ENCODE peak calls at places on chromosomes 11 and 22, in six cellular contexts. Y, D, N, Z, C and F are unnamed samples. For H3K9me3, the result is how much of the 10 kb centered on the place peaks cover.

GRCh38 chr11:79040348-79040747 is 400.5 kb downstream of the TENM4 start:
- DNase-seq in Y (no peak), D (no peak), N (no peak), Z (no peak), C (peak), F (no peak)

GRCh38 chr11:76074178-76075112 is 131.9 kb downstream of the WNT11 start:
- DNase-seq in Y (no peak), D (no peak), N (no peak), Z (no peak), C (no peak), F (no peak)

GRCh38 chr11:22898036-22898435 is 37.8 kb upstream of the CCDC179 start:
- DNase-seq in Y (no peak), D (no peak), N (no peak), Z (no peak), C (no peak), F (no peak)

GRCh38 chr11:12460441-12460840 is 83.1 kb downstream of the PARVA start:
- DNase-seq in Y (no peak), D (no peak), N (no peak), Z (no peak), C (no peak), F (no peak)

GRCh38 chr11:59426361-59427067 is at the start of gene OR5A2:
- DNase-seq in Y (no peak), D (no peak), N (no peak), Z (no peak), C (no peak), F (no peak)

GRCh38 chr11:69319255-69320106 is 25.5 kb downstream of the MYEOV start:
- DNase-seq in Y (no peak), D (no peak), N (no peak), Z (no peak), C (no peak), F (no peak)

GRCh38 chr11:69240332-69241074 is 53.5 kb upstream of the MYEOV start:
- DNase-seq in Y (peak), D (no peak), N (no peak), Z (peak), C (peak), F (peak)

GRCh38 chr22:33391298-33391697 is 333.1 kb upstream of the SYN3 start:
- DNase-seq in Y (no peak), D (no peak), N (no peak), Z (no peak), C (no peak), F (no peak)

GRCh38 chr11:8060801-8061554 is 20.0 kb upstream of the TUB start:
- DNase-seq in Y (no peak), D (no peak), N (no peak), Z (no peak), C (no peak), F (no peak)

GRCh38 chr11:113874920-113875413 is 405 bp downstream of the USP28 start:
- DNase-seq in Y (no peak), D (no peak), N (no peak), Z (peak), C (peak), F (no peak)

GRCh38 chr11:131962818-131963217 is 592.4 kb downstream of the NTM start:
- DNase-seq in Y (no peak), D (no peak), N (no peak), Z (no peak), C (no peak), F (no peak)

GRCh38 chr11:127003260-127003981 is 2.9 kb upstream of the KIRREL3 start:
- DNase-seq in Y (no peak), D (no peak), N (no peak), Z (no peak), C (peak), F (peak)

GRCh38 chr22:26168199-26168915 is 905 bp upstream of the SEZ6L start:
- DNase-seq in Y (no peak), D (no peak), N (no peak), Z (no peak), C (no peak), F (no peak)

GRCh38 chr11:102780491-102780918 is at the start of gene MMP10:
- DNase-seq in Y (peak), D (no peak), N (no peak), Z (no peak), C (peak), F (peak)

GRCh38 chr22:29344137-29344536 is 28.6 kb upstream of the RASL10A start:
- DNase-seq in Y (no peak), D (peak), N (peak), Z (peak), C (peak), F (peak)

GRCh38 chr11:116061322-116061721 is 557.1 kb upstream of the CADM1 start:
- DNase-seq in Y (no peak), D (no peak), N (no peak), Z (no peak), C (no peak), F (no peak)

GRCh38 chr22:24523873-24524272 is 28.7 kb downstream of the UPB1 start:
- DNase-seq in Y (no peak), D (no peak), N (no peak), Z (no peak), C (no peak), F (no peak)

GRCh38 chr11:75644370-75644769 is 24.5 kb downstream of the MAP6 start:
- DNase-seq in Y (no peak), D (no peak), N (no peak), Z (no peak), C (no peak), F (no peak)

GRCh38 chr11:112588252-112588668 is 327.6 kb upstream of the PLET1 start:
- DNase-seq in Y (peak), D (peak), N (peak), Z (peak), C (peak), F (peak)

GRCh38 chr11:123590296-123590912 is 64.0 kb downstream of the SCN3B start:
- DNase-seq in Y (peak), D (no peak), N (no peak), Z (peak), C (peak), F (peak)

GRCh38 chr11:13073119-13073981 is 64.2 kb downstream of the RASSF10 start:
- DNase-seq in Y (no peak), D (no peak), N (no peak), Z (no peak), C (no peak), F (no peak)

GRCh38 chr22:39343259-39344045 is 6.3 kb upstream of the SYNGR1 start:
- DNase-seq in Y (peak), D (peak), N (peak), Z (peak), C (peak), F (peak)

GRCh38 chr11:128476729-128477128 is 110.6 kb downstream of the ETS1 start:
- DNase-seq in Y (peak), D (no peak), N (peak), Z (peak), C (no peak), F (peak)

GRCh38 chr22:22935546-22936157 is 48.0 kb downstream of the IGLL5 start:
- DNase-seq in Y (no peak), D (peak), N (no peak), Z (no peak), C (no peak), F (no peak)

GRCh38 chr11:117621226-117621625 is 175.8 kb downstream of the DSCAML1 start:
- DNase-seq in Y (peak), D (no peak), N (no peak), Z (no peak), C (peak), F (no peak)

GRCh38 chr11:19660076-19660475 is 52.6 kb upstream of the NAV2 start:
- DNase-seq in Y (peak), D (no peak), N (no peak), Z (no peak), C (peak), F (peak)

GRCh38 chr22:33380789-33381530 is 322.8 kb upstream of the SYN3 start:
- DNase-seq in Y (no peak), D (no peak), N (no peak), Z (no peak), C (peak), F (peak)

GRCh38 chr11:102436546-102436945 is 16.0 kb downstream of the TMEM123 start:
- DNase-seq in Y (no peak), D (no peak), N (no peak), Z (no peak), C (peak), F (no peak)

GRCh38 chr11:80519591-80520258 is 1078.9 kb upstream of the TENM4 start:
- DNase-seq in Y (no peak), D (no peak), N (no peak), Z (no peak), C (no peak), F (no peak)

GRCh38 chr11:62882811-62883496 is 2.3 kb downstream of the SLC3A2 start:
- DNase-seq in Y (peak), D (no peak), N (no peak), Z (no peak), C (peak), F (no peak)

GRCh38 chr22:50569041-50569459 is 6.3 kb upstream of the SYCE3 start:
- DNase-seq in Y (peak), D (peak), N (no peak), Z (no peak), C (no peak), F (peak)

GRCh38 chr11:123624974-123625373 is 29.4 kb downstream of the SCN3B start:
- DNase-seq in Y (no peak), D (no peak), N (no peak), Z (no peak), C (peak), F (no peak)

GRCh38 chr11:19978668-19979518 is 181.4 kb downstream of the DBX1 start:
- DNase-seq in Y (peak), D (peak), N (peak), Z (no peak), C (peak), F (peak)

GRCh38 chr22:19707347-19708322 is 6.7 kb upstream of the SEPTIN5 start:
- DNase-seq in Y (no peak), D (peak), N (no peak), Z (no peak), C (no peak), F (peak)

GRCh38 chr11:2657697-2658284 is 42.0 kb downstream of the KCNQ1OT1 start:
- DNase-seq in Y (no peak), D (no peak), N (no peak), Z (no peak), C (no peak), F (no peak)

GRCh38 chr11:2656859-2657258 is 42.9 kb downstream of the KCNQ1OT1 start:
- DNase-seq in Y (no peak), D (no peak), N (no peak), Z (no peak), C (no peak), F (no peak)

GRCh38 chr11:2655320-2655719 is 44.5 kb downstream of the KCNQ1OT1 start:
- DNase-seq in Y (no peak), D (no peak), N (no peak), Z (no peak), C (no peak), F (no peak)

GRCh38 chr11:2653930-2654739 is 45.7 kb downstream of the KCNQ1OT1 start:
- DNase-seq in Y (no peak), D (no peak), N (no peak), Z (no peak), C (no peak), F (no peak)

GRCh38 chr11:2655834-2656622 is 43.8 kb downstream of the KCNQ1OT1 start:
- DNase-seq in Y (no peak), D (no peak), N (no peak), Z (no peak), C (peak), F (no peak)
- H3K9me3 ChIP-seq in Y (under half), D (under half), N (under half), Z (under half), C (under half), F (under half)

DNA sequence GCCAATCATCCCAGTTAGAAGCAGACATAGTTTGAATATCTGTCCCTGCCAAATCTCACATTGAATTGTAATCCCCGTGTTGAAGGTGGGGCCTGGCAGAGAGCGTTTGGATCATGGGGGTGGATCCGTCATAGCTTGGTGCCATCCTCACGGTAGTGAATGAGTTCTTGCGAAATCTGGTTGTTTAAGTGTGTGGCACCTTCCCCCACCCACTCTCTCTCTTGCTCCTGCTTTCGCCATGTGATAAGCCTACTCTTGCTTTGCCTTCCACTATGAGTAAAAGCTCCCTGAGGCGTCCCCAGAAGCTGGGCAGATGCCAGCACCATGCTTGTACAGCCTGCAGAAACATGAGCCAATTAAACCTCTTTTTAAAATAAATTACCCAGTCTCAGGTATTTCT is 5.0 kb upstream of the CCDC81 start:
- DNase-seq in Y (no peak), D (no peak), N (no peak), Z (no peak), C (no peak), F (no peak)
- H3K27ac ChIP-seq in Y (no peak), D (no peak), N (no peak), Z (no peak), C (no peak), F (no peak)

DNA sequence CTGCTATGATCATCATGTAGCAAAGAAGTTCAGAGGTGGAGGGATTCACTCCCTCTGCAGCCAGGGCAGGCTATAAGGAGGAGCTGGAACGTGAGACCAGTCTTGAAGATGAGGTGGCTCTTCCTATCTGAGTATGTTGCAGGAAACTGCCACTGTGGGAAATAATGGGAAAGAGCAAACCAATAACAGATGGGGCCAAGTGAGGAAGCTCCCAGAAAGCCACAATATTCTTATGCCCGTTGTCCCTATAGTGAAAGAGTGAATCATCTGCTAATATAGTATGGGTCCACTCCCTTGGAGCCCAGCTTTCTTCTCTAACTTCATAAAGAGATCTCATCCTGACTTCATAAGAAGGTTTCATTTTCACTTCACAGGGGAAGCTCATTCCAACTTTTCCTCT is 206.4 kb downstream of the BLID start:
- DNase-seq in Y (no peak), D (no peak), N (no peak), Z (no peak), C (no peak), F (no peak)
- H3K9me3 ChIP-seq in Y (under half), D (under half), N (under half), Z (under half), C (under half), F (under half)

GRCh38 chr11:35484435-35484834 is 41.0 kb downstream of the PAMR1 start:
- DNase-seq in Y (no peak), D (no peak), N (no peak), Z (no peak), C (peak), F (no peak)
- H3K27ac ChIP-seq in Y (no peak), D (no peak), N (no peak), Z (no peak), C (no peak), F (no peak)

GRCh38 chr11:48207881-48208280 is 8.7 kb upstream of the OR4B1 start:
- DNase-seq in Y (peak), D (no peak), N (no peak), Z (no peak), C (no peak), F (no peak)

DNA sequence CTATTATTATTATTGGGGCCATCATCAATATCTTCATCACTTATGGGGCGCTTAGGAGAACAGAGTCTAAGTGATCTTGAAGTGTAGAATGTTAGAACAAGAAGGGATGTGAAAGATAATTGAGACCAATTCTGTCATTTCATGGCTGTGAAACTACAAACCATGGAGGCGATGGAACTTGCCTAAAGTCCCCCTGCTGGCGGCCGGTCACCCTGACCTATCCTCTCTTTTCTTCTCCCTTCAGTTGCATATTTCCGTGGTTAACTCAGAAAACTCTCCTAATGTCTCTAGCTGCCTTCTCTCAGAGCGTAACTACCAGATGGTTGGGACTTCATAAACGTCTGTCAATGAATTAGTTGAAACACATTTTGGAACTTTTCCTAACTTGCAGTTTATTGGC is 6.6 kb upstream of the OR4B1 start:
- DNase-seq in Y (no peak), D (no peak), N (no peak), Z (no peak), C (no peak), F (no peak)
- H3K9me3 ChIP-seq in Y (under half), D (under half), N (under half), Z (under half), C (under half), F (under half)

DNA sequence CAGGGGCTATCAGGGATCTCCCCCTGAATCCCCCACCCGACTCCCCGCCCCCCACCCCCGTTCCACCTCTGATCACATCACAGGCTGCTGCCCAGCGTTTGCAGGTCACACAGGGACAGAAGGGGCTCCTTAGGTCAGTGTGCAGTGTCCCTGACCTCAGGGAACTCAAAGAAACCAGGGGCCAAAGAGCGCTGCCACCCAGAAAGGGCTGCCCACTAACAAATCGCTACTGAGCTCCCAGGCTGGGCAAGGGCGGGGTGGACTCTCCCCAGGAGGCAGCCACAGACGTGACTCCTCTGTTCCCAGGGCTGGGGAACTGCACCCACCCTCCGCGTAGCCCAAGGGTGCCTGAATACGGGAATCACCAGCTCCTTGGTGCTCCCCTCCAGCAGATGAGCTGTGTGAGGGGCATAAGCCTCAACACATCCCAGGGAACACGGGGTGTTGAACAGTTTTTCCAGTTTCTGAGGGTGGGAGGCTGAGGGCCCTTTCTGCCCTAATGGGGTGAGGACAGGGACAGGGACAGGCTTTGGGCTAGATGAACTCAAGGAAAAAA is 9.9 kb upstream of the POLDIP3 start:
- DNase-seq in Y (no peak), D (no peak), N (no peak), Z (no peak), C (no peak), F (no peak)
- H3K27ac ChIP-seq in Y (no peak), D (no peak), N (no peak), Z (no peak), C (no peak), F (no peak)

GRCh38 chr11:70912226-70912840 is 340.0 kb downstream of the SHANK2 start:
- DNase-seq in Y (no peak), D (no peak), N (no peak), Z (no peak), C (no peak), F (no peak)
- H3K9me3 ChIP-seq in Y (under half), D (under half), N (under half), Z (under half), C (under half), F (under half)

DNA sequence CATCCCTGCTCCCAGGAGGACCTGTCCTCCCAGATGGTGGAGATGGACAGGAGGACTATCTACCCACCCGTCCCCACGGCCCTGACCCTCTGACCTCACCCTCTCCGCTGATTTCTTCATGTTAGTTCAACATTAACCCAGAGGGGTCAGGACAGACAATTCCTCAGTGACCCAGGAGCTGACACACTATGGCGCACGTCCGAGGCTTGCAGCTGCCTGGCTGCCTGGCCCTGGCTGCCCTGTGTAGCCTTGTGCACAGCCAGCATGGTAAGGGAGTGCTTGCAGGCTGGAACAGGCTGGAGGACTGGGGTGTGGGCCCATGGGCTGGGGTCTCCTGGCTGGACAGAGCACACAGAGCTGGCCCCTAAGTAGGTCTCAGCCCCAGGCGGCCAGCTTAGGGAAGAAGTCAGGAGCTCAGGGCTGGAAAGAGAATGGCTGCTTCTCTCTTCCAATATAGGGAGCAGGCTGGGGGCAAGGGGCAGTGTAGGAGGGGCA is at the start of gene F2:
- DNase-seq in Y (no peak), D (no peak), N (no peak), Z (no peak), C (no peak), F (peak)
- H3K27ac ChIP-seq in Y (no peak), D (no peak), N (no peak), Z (no peak), C (no peak), F (peak)

DNA sequence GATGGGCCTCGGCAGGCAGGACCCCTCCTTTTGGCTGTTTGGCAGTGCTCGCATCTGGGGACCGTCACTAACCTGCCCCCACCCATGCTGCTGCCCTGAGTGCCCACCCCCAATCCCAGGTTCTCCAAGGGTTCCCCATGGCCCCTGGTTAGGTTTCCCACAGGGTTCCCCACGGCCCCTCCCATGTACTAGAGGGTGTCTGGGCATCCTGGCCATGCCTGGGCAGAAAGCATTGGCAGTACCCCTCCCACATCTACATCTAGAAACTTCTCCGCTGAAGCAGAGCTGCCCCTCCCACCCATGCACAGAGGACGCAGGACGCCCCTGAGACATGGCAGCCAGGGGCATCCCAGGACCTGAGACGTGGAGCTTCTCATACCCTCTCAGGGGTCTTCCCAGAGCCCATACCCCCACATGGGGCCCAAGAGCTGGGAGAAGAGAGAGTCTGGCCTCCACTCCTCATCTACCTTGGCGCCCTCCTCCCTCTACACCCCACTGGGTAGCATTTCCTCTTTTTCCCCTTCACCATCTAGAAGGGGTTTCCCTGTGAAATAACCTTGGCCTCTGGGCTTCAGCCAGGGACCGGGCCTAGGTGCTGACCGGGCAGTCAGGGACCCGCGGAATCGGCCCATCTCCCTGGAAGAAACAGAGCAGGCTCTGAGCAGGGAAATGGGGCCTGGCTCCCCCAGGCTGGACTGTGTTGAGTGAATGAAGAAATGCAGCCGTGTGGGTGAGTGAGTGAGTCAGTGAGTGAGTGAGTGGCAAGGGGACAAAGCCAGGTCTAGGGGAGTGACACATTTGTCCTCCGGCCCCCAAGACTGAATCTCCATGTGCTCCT is 987.3 kb downstream of the BRD1 start:
- DNase-seq in Y (no peak), D (no peak), N (no peak), Z (no peak), C (no peak), F (no peak)
- H3K9me3 ChIP-seq in Y (under half), D (under half), N (under half), Z (under half), C (under half), F (under half)